ENCODE peak calls at places on chromosomes 2 and 18, in eight cellular contexts. One of them, this sample, is unnamed. For H3K4me1, the result is how much of the 10 kb centered on the place peaks cover.

GRCh38 chr18:25144835-25145234 is 207.1 kb downstream of the ZNF521 start:
- DNase-seq in BE2C: no peak
- DNase-seq in A549: no peak
- DNase-seq in tibial nerve: no peak
- DNase-seq in cardiac muscle cell: no peak
- DNase-seq in GM23338: no peak
- DNase-seq in hepatocyte: no peak
- DNase-seq in neural progenitor cell: no peak
- DNase-seq in this sample: no peak

GRCh38 chr2:212900715-212901114 is 250.7 kb downstream of the IKZF2 start:
- DNase-seq in cardiac muscle cell: no peak
- DNase-seq in tibial nerve: no peak
- DNase-seq in GM23338: no peak
- DNase-seq in A549: no peak
- DNase-seq in BE2C: no peak
- DNase-seq in hepatocyte: no peak
- DNase-seq in neural progenitor cell: no peak
- DNase-seq in this sample: no peak

GRCh38 chr2:111227716-111228141 is 107.0 kb downstream of the BCL2L11 start:
- DNase-seq in neural progenitor cell: peak
- DNase-seq in A549: peak
- DNase-seq in GM23338: peak
- DNase-seq in tibial nerve: no peak
- DNase-seq in BE2C: no peak
- DNase-seq in hepatocyte: no peak
- DNase-seq in cardiac muscle cell: peak
- DNase-seq in this sample: peak

GRCh38 chr2:141529674-141530073 is 601.1 kb downstream of the LRP1B start:
- DNase-seq in GM23338: no peak
- DNase-seq in neural progenitor cell: no peak
- DNase-seq in BE2C: no peak
- DNase-seq in cardiac muscle cell: no peak
- DNase-seq in A549: no peak
- DNase-seq in tibial nerve: no peak
- DNase-seq in hepatocyte: no peak
- DNase-seq in this sample: no peak

GRCh38 chr2:45612741-45613140 is 1.7 kb upstream of the SRBD1 start:
- DNase-seq in tibial nerve: no peak
- DNase-seq in A549: peak
- DNase-seq in GM23338: no peak
- DNase-seq in cardiac muscle cell: no peak
- DNase-seq in hepatocyte: no peak
- DNase-seq in BE2C: no peak
- DNase-seq in neural progenitor cell: no peak
- DNase-seq in this sample: no peak

GRCh38 chr2:47512581-47513083 is 109.7 kb downstream of the MSH2 start:
- DNase-seq in tibial nerve: no peak
- DNase-seq in A549: peak
- DNase-seq in GM23338: peak
- DNase-seq in cardiac muscle cell: no peak
- DNase-seq in BE2C: peak
- DNase-seq in neural progenitor cell: no peak
- DNase-seq in hepatocyte: no peak
- DNase-seq in this sample: peak

GRCh38 chr2:175815537-175815936 is 186.5 kb downstream of the LNPK start:
- DNase-seq in GM23338: no peak
- DNase-seq in tibial nerve: no peak
- DNase-seq in cardiac muscle cell: no peak
- DNase-seq in neural progenitor cell: no peak
- DNase-seq in A549: no peak
- DNase-seq in hepatocyte: no peak
- DNase-seq in BE2C: no peak
- DNase-seq in this sample: peak

GRCh38 chr2:161415041-161415440 is 1.1 kb upstream of the TBR1 start:
- DNase-seq in A549: no peak
- DNase-seq in cardiac muscle cell: no peak
- DNase-seq in tibial nerve: no peak
- DNase-seq in GM23338: peak
- DNase-seq in neural progenitor cell: peak
- DNase-seq in BE2C: no peak
- DNase-seq in hepatocyte: no peak
- DNase-seq in this sample: no peak

GRCh38 chr18:55243852-55244251 is 284.6 kb upstream of the CCDC68 start:
- DNase-seq in hepatocyte: no peak
- DNase-seq in tibial nerve: peak
- DNase-seq in GM23338: no peak
- DNase-seq in BE2C: peak
- DNase-seq in cardiac muscle cell: no peak
- DNase-seq in neural progenitor cell: no peak
- DNase-seq in A549: no peak
- DNase-seq in this sample: no peak

GRCh38 chr2:223043164-223043941 is 8.6 kb upstream of the KCNE4 start:
- DNase-seq in cardiac muscle cell: no peak
- DNase-seq in hepatocyte: no peak
- DNase-seq in tibial nerve: no peak
- DNase-seq in GM23338: no peak
- DNase-seq in A549: no peak
- DNase-seq in neural progenitor cell: no peak
- DNase-seq in BE2C: no peak
- DNase-seq in this sample: no peak

GRCh38 chr2:238720232-238720672 is 127.6 kb upstream of the TWIST2 start:
- DNase-seq in cardiac muscle cell: no peak
- DNase-seq in tibial nerve: peak
- DNase-seq in A549: peak
- DNase-seq in GM23338: peak
- DNase-seq in BE2C: peak
- DNase-seq in neural progenitor cell: peak
- DNase-seq in hepatocyte: peak
- DNase-seq in this sample: peak

GRCh38 chr2:449246-450067 is 161.6 kb upstream of the ALKAL2 start:
- DNase-seq in hepatocyte: no peak
- DNase-seq in BE2C: no peak
- DNase-seq in cardiac muscle cell: no peak
- DNase-seq in GM23338: peak
- DNase-seq in A549: no peak
- DNase-seq in neural progenitor cell: peak
- DNase-seq in tibial nerve: no peak
- DNase-seq in this sample: no peak

GRCh38 chr2:235229236-235229635 is 264.6 kb upstream of the AGAP1 start:
- DNase-seq in hepatocyte: no peak
- DNase-seq in GM23338: no peak
- DNase-seq in BE2C: no peak
- DNase-seq in tibial nerve: no peak
- DNase-seq in cardiac muscle cell: no peak
- DNase-seq in neural progenitor cell: no peak
- DNase-seq in A549: no peak
- DNase-seq in this sample: no peak

GRCh38 chr2:8412082-8412481 is 269.8 kb upstream of the ID2 start:
- DNase-seq in GM23338: no peak
- DNase-seq in cardiac muscle cell: no peak
- DNase-seq in neural progenitor cell: no peak
- DNase-seq in BE2C: no peak
- DNase-seq in tibial nerve: no peak
- DNase-seq in A549: peak
- DNase-seq in hepatocyte: peak
- DNase-seq in this sample: no peak

GRCh38 chr2:8406271-8406670 is 275.6 kb upstream of the ID2 start:
- DNase-seq in A549: no peak
- DNase-seq in GM23338: no peak
- DNase-seq in neural progenitor cell: no peak
- DNase-seq in cardiac muscle cell: no peak
- DNase-seq in BE2C: no peak
- DNase-seq in hepatocyte: no peak
- DNase-seq in tibial nerve: no peak
- DNase-seq in this sample: no peak

GRCh38 chr2:8407332-8407731 is 274.5 kb upstream of the ID2 start:
- DNase-seq in hepatocyte: no peak
- DNase-seq in BE2C: no peak
- DNase-seq in neural progenitor cell: no peak
- DNase-seq in tibial nerve: no peak
- DNase-seq in A549: no peak
- DNase-seq in GM23338: no peak
- DNase-seq in cardiac muscle cell: no peak
- DNase-seq in this sample: no peak

GRCh38 chr2:8409461-8410260 is 272.2 kb upstream of the ID2 start:
- DNase-seq in tibial nerve: no peak
- DNase-seq in GM23338: no peak
- DNase-seq in neural progenitor cell: no peak
- DNase-seq in hepatocyte: no peak
- DNase-seq in A549: no peak
- DNase-seq in cardiac muscle cell: no peak
- DNase-seq in BE2C: no peak
- DNase-seq in this sample: no peak

DNA sequence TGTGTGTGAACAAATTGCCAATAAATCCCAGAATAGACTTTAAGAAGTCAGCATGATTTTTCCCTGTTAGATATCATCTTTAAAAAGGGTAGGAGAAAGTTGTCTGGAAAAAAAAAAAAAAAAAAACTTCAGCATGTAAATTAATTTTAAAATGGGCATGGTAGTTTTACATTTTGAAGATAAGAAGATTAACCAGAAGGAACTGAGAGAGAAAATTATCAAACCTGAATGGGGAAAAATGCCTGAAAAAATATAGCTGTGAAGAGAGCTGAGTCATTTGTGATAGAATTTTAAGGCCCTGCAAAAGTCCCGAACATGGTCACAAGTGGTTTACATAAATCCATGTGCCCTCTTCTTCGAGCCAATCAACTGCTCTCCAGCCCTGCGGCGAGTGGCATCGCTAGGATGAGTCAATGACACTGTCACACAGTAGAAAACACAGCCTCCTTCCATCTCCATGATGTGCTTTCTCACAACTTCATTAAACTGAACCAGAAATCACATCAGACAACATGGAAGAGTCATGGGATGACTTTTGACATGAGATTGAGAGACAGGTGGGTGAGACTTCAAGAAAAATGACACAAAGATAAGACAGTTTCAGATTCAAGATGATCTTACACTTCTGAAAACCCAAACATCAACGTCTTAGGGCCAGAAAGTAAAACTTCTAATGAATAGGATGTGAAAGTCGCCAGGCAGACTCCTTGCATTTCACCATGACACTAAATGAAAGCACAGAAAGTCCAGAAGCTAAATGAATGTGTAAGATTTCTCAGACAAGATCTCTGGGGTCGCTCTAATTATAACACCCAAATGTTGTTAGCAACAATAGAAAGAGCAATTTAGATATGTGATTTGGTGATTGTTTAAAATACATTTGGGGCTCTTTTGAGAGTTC is 273.0 kb upstream of the ID2 start:
- DNase-seq in neural progenitor cell: no peak
- DNase-seq in BE2C: no peak
- DNase-seq in hepatocyte: no peak
- DNase-seq in GM23338: no peak
- DNase-seq in cardiac muscle cell: no peak
- DNase-seq in tibial nerve: no peak
- DNase-seq in A549: no peak
- DNase-seq in this sample: no peak
- H3K4me1 ChIP-seq in neural progenitor cell: under half
- H3K4me1 ChIP-seq in BE2C: under half
- H3K4me1 ChIP-seq in hepatocyte: under half
- H3K4me1 ChIP-seq in GM23338: under half
- H3K4me1 ChIP-seq in cardiac muscle cell: under half
- H3K4me1 ChIP-seq in tibial nerve: under half
- H3K4me1 ChIP-seq in A549: under half
- H3K4me1 ChIP-seq in this sample: under half

DNA sequence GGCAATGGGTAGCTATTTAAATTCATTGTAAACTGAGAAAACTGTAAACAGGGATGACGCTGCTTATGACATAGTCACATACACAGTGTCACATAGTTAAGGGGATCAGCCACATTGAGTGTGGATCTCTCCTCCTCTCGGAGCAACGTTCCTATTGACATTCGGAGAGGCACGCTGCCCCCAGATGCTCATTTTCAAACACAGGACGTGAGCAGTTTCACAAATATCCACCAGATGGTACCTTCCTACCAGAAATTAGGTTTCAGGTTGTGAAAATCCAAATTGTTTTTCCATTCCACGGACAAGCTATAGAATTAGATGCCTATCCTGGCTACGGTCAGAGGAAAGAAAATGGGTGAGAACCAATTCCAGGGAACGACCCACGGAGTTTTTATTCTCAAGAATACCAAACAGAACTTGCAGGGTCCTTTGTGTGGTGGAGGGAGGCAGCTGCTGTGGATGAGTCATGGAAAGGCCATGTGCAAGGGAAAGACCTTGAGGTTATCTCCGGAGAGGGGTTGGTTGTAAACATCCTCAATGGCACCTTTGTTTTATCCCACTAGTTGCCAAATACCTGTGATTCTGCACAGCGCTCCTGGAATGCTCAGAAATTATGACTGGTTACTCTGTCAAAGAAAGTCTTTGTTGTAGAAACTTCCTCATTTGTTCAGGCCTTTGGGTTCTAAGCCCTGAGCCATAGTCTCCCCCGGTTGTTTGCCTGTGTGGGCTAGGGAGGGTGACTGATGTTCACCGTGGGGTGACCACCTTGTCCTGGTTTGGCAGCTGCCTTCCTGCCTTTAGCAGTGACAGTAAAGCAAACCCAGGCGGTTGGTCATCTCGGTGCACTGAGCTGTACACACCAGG is 88.0 kb downstream of the ACTR3 start:
- DNase-seq in BE2C: peak
- DNase-seq in hepatocyte: peak
- DNase-seq in neural progenitor cell: peak
- DNase-seq in cardiac muscle cell: no peak
- DNase-seq in GM23338: peak
- DNase-seq in tibial nerve: peak
- DNase-seq in A549: no peak
- DNase-seq in this sample: peak
- TF ChIP-seq CTCF in BE2C: peak
- TF ChIP-seq CTCF in hepatocyte: peak
- TF ChIP-seq CTCF in neural progenitor cell: peak
- TF ChIP-seq CTCF in cardiac muscle cell: peak
- TF ChIP-seq CTCF in GM23338: peak
- TF ChIP-seq CTCF in tibial nerve: peak
- TF ChIP-seq CTCF in A549: no peak
- TF ChIP-seq CTCF in this sample: peak

GRCh38 chr2:62201307-62201706 is 5.4 kb downstream of the B3GNT2 start:
- DNase-seq in A549: no peak
- DNase-seq in GM23338: no peak
- DNase-seq in hepatocyte: no peak
- DNase-seq in cardiac muscle cell: no peak
- DNase-seq in tibial nerve: no peak
- DNase-seq in neural progenitor cell: no peak
- DNase-seq in BE2C: no peak
- DNase-seq in this sample: no peak
- H3K4me1 ChIP-seq in A549: under half
- H3K4me1 ChIP-seq in GM23338: half or more
- H3K4me1 ChIP-seq in hepatocyte: under half
- H3K4me1 ChIP-seq in cardiac muscle cell: under half
- H3K4me1 ChIP-seq in tibial nerve: half or more
- H3K4me1 ChIP-seq in neural progenitor cell: half or more
- H3K4me1 ChIP-seq in BE2C: under half
- H3K4me1 ChIP-seq in this sample: under half

DNA sequence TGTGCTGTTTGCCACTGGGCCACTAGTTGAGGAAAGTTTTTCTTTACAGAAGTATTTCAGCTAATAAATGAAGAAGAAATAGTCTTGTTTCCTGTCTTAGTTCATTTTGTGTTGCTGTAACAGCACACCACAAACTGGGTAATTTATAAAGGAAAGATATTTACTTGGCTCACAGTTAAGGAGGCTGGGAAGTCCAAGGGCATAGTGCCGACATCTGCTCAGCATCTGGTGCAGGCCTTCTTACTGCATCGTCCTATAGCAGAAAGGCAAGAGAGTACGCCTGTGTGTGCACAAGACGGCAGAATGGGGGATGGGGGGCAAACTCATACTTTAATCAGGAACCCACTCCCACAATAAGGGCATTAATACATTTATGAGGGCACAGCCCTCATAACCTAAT is 88.1 kb downstream of the TCF7L1 start:
- DNase-seq in GM23338: no peak
- DNase-seq in A549: no peak
- DNase-seq in hepatocyte: no peak
- DNase-seq in neural progenitor cell: no peak
- DNase-seq in BE2C: no peak
- DNase-seq in cardiac muscle cell: no peak
- DNase-seq in tibial nerve: no peak
- DNase-seq in this sample: no peak
- TF ChIP-seq CTCF in GM23338: no peak
- TF ChIP-seq CTCF in A549: no peak
- TF ChIP-seq CTCF in hepatocyte: no peak
- TF ChIP-seq CTCF in neural progenitor cell: no peak
- TF ChIP-seq CTCF in BE2C: no peak
- TF ChIP-seq CTCF in cardiac muscle cell: no peak
- TF ChIP-seq CTCF in tibial nerve: no peak
- TF ChIP-seq CTCF in this sample: no peak

This sample was measured in foreskin keratinocyte.